ENCODE peak calls at places on chromosomes 16 and 17, in eight cellular contexts. One of them, this sample, is unnamed.

GRCh38 chr16:53501216-53501859 is 1.7 kb downstream of the AKTIP start:
- DNase-seq in GM23248: no peak
- DNase-seq in effector memory CD4-positive, alpha-beta T cell: no peak
- DNase-seq in fibroblast of the aortic adventitia: peak
- DNase-seq in stomach: no peak
- DNase-seq in BJ: no peak
- DNase-seq in skeletal muscle cell: no peak
- DNase-seq in neuronal stem cell: no peak
- DNase-seq in this sample: no peak

GRCh38 chr16:3652373-3653037 is 2.0 kb upstream of the DNASE1 start:
- DNase-seq in fibroblast of the aortic adventitia: no peak
- DNase-seq in skeletal muscle cell: no peak
- DNase-seq in neuronal stem cell: no peak
- DNase-seq in stomach: peak
- DNase-seq in effector memory CD4-positive, alpha-beta T cell: no peak
- DNase-seq in BJ: no peak
- DNase-seq in GM23248: no peak
- DNase-seq in this sample: no peak

GRCh38 chr16:15950167-15950854 is 895 bp downstream of the ABCC1 start:
- DNase-seq in BJ: no peak
- DNase-seq in fibroblast of the aortic adventitia: peak
- DNase-seq in skeletal muscle cell: no peak
- DNase-seq in stomach: peak
- DNase-seq in GM23248: peak
- DNase-seq in effector memory CD4-positive, alpha-beta T cell: peak
- DNase-seq in neuronal stem cell: no peak
- DNase-seq in this sample: no peak

GRCh38 chr17:56891751-56892150 is 22.1 kb downstream of the TRIM25 start:
- DNase-seq in stomach: peak
- DNase-seq in effector memory CD4-positive, alpha-beta T cell: peak
- DNase-seq in skeletal muscle cell: no peak
- DNase-seq in BJ: no peak
- DNase-seq in GM23248: peak
- DNase-seq in fibroblast of the aortic adventitia: no peak
- DNase-seq in neuronal stem cell: no peak
- DNase-seq in this sample: no peak

GRCh38 chr17:12422632-12423031 is 243.1 kb upstream of the MYOCD start:
- DNase-seq in neuronal stem cell: no peak
- DNase-seq in effector memory CD4-positive, alpha-beta T cell: no peak
- DNase-seq in fibroblast of the aortic adventitia: no peak
- DNase-seq in BJ: no peak
- DNase-seq in stomach: peak
- DNase-seq in skeletal muscle cell: no peak
- DNase-seq in GM23248: no peak
- DNase-seq in this sample: no peak

GRCh38 chr17:44279586-44280344 is 11.8 kb upstream of the SLC4A1 start:
- DNase-seq in BJ: peak
- DNase-seq in neuronal stem cell: no peak
- DNase-seq in fibroblast of the aortic adventitia: peak
- DNase-seq in GM23248: peak
- DNase-seq in skeletal muscle cell: peak
- DNase-seq in effector memory CD4-positive, alpha-beta T cell: no peak
- DNase-seq in stomach: peak
- DNase-seq in this sample: peak

GRCh38 chr17:28331891-28332420 is 3.3 kb downstream of the IFT20 start:
- DNase-seq in BJ: no peak
- DNase-seq in neuronal stem cell: no peak
- DNase-seq in fibroblast of the aortic adventitia: no peak
- DNase-seq in GM23248: no peak
- DNase-seq in effector memory CD4-positive, alpha-beta T cell: no peak
- DNase-seq in stomach: peak
- DNase-seq in skeletal muscle cell: no peak
- DNase-seq in this sample: no peak

GRCh38 chr17:28325221-28325620 is 6.2 kb downstream of the TMEM97 start:
- DNase-seq in skeletal muscle cell: no peak
- DNase-seq in effector memory CD4-positive, alpha-beta T cell: no peak
- DNase-seq in BJ: no peak
- DNase-seq in neuronal stem cell: no peak
- DNase-seq in stomach: no peak
- DNase-seq in GM23248: no peak
- DNase-seq in fibroblast of the aortic adventitia: no peak
- DNase-seq in this sample: no peak

GRCh38 chr17:63531022-63531965 is 8.1 kb downstream of the KCNH6 start:
- DNase-seq in BJ: no peak
- DNase-seq in fibroblast of the aortic adventitia: no peak
- DNase-seq in neuronal stem cell: no peak
- DNase-seq in skeletal muscle cell: no peak
- DNase-seq in GM23248: peak
- DNase-seq in stomach: no peak
- DNase-seq in effector memory CD4-positive, alpha-beta T cell: no peak
- DNase-seq in this sample: no peak

GRCh38 chr16:85019659-85020245 is 7.8 kb upstream of the KIAA0513 start:
- DNase-seq in GM23248: peak
- DNase-seq in skeletal muscle cell: no peak
- DNase-seq in effector memory CD4-positive, alpha-beta T cell: no peak
- DNase-seq in BJ: no peak
- DNase-seq in neuronal stem cell: no peak
- DNase-seq in stomach: peak
- DNase-seq in fibroblast of the aortic adventitia: peak
- DNase-seq in this sample: no peak

GRCh38 chr17:7133916-7134315 is 19.3 kb upstream of the ASGR2 start:
- DNase-seq in GM23248: no peak
- DNase-seq in fibroblast of the aortic adventitia: no peak
- DNase-seq in BJ: no peak
- DNase-seq in effector memory CD4-positive, alpha-beta T cell: no peak
- DNase-seq in stomach: no peak
- DNase-seq in skeletal muscle cell: no peak
- DNase-seq in neuronal stem cell: no peak
- DNase-seq in this sample: no peak

GRCh38 chr17:58380207-58381123 is 28.5 kb upstream of the SUPT4H1 start:
- DNase-seq in BJ: no peak
- DNase-seq in GM23248: no peak
- DNase-seq in fibroblast of the aortic adventitia: no peak
- DNase-seq in effector memory CD4-positive, alpha-beta T cell: no peak
- DNase-seq in neuronal stem cell: no peak
- DNase-seq in stomach: no peak
- DNase-seq in skeletal muscle cell: no peak
- DNase-seq in this sample: no peak

DNA sequence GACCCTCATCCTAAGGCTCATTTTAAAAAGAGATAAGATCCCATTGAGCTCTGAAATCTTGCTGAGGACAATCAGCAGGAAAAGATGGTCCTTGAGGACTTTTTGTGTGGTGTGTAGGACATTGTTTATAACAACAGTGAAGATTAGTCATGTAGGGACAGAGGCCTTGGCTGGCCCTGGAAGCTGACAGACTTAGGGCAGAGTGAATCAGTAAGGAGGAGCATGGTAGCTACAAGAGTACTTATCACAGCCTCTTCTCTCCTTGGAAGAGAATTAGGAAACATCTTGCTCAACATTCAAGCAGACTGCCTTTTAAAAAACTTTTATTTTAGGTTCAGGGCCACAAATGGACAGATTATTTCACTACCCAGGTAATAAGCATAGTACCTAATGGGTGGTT is 665.9 kb upstream of the SALL1 start:
- DNase-seq in skeletal muscle cell: no peak
- DNase-seq in fibroblast of the aortic adventitia: peak
- DNase-seq in GM23248: peak
- DNase-seq in neuronal stem cell: no peak
- DNase-seq in BJ: no peak
- DNase-seq in stomach: no peak
- DNase-seq in effector memory CD4-positive, alpha-beta T cell: no peak
- DNase-seq in this sample: no peak
- H3K4me3 ChIP-seq in skeletal muscle cell: no peak
- H3K4me3 ChIP-seq in fibroblast of the aortic adventitia: no peak
- H3K4me3 ChIP-seq in GM23248: no peak
- H3K4me3 ChIP-seq in neuronal stem cell: no peak
- H3K4me3 ChIP-seq in BJ: no peak
- H3K4me3 ChIP-seq in stomach: no peak
- H3K4me3 ChIP-seq in effector memory CD4-positive, alpha-beta T cell: no peak
- H3K4me3 ChIP-seq in this sample: no peak

DNA sequence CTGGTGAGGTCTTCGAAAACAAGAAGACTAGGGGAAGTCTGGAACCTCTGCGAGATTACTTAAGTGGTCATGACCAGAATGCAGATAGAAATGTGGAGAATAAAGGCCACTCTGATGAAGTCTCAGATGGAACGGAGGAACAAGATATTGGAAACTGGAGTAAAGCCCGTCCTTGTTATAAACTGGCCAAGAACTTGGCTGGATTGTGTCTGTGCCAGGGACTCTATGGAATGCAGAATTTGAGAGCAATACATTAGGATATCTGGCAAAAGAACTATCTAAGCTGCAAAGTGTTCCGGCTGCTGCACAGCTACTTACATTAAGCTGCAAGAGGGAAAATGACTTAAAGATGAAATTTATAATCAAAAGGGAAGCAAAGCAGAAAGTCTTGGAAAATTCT is 44.8 kb upstream of the RAI1 start:
- DNase-seq in neuronal stem cell: no peak
- DNase-seq in BJ: no peak
- DNase-seq in skeletal muscle cell: no peak
- DNase-seq in effector memory CD4-positive, alpha-beta T cell: no peak
- DNase-seq in fibroblast of the aortic adventitia: peak
- DNase-seq in stomach: no peak
- DNase-seq in GM23248: no peak
- DNase-seq in this sample: no peak
- H3K4me3 ChIP-seq in neuronal stem cell: no peak
- H3K4me3 ChIP-seq in BJ: no peak
- H3K4me3 ChIP-seq in skeletal muscle cell: no peak
- H3K4me3 ChIP-seq in effector memory CD4-positive, alpha-beta T cell: no peak
- H3K4me3 ChIP-seq in fibroblast of the aortic adventitia: no peak
- H3K4me3 ChIP-seq in stomach: no peak
- H3K4me3 ChIP-seq in GM23248: no peak
- H3K4me3 ChIP-seq in this sample: no peak

GRCh38 chr17:76240461-76241204 is at the start of gene RNF157:
- DNase-seq in stomach: peak
- DNase-seq in neuronal stem cell: peak
- DNase-seq in fibroblast of the aortic adventitia: peak
- DNase-seq in effector memory CD4-positive, alpha-beta T cell: peak
- DNase-seq in BJ: no peak
- DNase-seq in GM23248: peak
- DNase-seq in skeletal muscle cell: no peak
- DNase-seq in this sample: no peak

GRCh38 chr17:76238847-76239537 is 1.3 kb downstream of the RNF157 start:
- DNase-seq in fibroblast of the aortic adventitia: no peak
- DNase-seq in skeletal muscle cell: no peak
- DNase-seq in neuronal stem cell: no peak
- DNase-seq in stomach: no peak
- DNase-seq in effector memory CD4-positive, alpha-beta T cell: no peak
- DNase-seq in GM23248: no peak
- DNase-seq in BJ: no peak
- DNase-seq in this sample: no peak

GRCh38 chr17:76241776-76242175 is 1.5 kb upstream of the RNF157 start:
- DNase-seq in BJ: no peak
- DNase-seq in GM23248: no peak
- DNase-seq in fibroblast of the aortic adventitia: no peak
- DNase-seq in skeletal muscle cell: no peak
- DNase-seq in neuronal stem cell: no peak
- DNase-seq in effector memory CD4-positive, alpha-beta T cell: no peak
- DNase-seq in stomach: no peak
- DNase-seq in this sample: no peak

GRCh38 chr17:76239538-76240274 is 587 bp downstream of the RNF157 start:
- DNase-seq in skeletal muscle cell: no peak
- DNase-seq in GM23248: peak
- DNase-seq in neuronal stem cell: no peak
- DNase-seq in effector memory CD4-positive, alpha-beta T cell: no peak
- DNase-seq in stomach: no peak
- DNase-seq in BJ: no peak
- DNase-seq in fibroblast of the aortic adventitia: no peak
- DNase-seq in this sample: no peak

DNA sequence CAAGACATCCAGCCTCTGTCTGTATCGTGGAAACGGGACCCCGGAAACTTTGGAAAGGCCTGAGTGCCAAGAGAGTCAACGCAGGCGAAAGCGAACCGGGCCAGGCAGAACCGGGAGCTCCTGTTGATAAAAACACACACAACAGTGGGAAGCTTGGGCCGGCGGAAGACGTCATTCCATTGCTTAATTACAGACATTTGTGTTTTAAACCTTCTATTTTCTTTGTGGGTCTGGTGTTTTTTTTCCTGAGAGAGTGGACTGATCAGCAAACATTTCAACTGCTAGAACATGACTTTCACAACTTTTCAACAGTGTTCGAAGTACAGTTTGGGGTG is 879 bp upstream of the RNF157 start:
- DNase-seq in GM23248: peak
- DNase-seq in BJ: no peak
- DNase-seq in stomach: peak
- DNase-seq in skeletal muscle cell: no peak
- DNase-seq in effector memory CD4-positive, alpha-beta T cell: no peak
- DNase-seq in fibroblast of the aortic adventitia: no peak
- DNase-seq in neuronal stem cell: no peak
- DNase-seq in this sample: no peak
- H3K4me3 ChIP-seq in GM23248: peak
- H3K4me3 ChIP-seq in BJ: peak
- H3K4me3 ChIP-seq in stomach: peak
- H3K4me3 ChIP-seq in skeletal muscle cell: peak
- H3K4me3 ChIP-seq in effector memory CD4-positive, alpha-beta T cell: peak
- H3K4me3 ChIP-seq in fibroblast of the aortic adventitia: peak
- H3K4me3 ChIP-seq in neuronal stem cell: peak
- H3K4me3 ChIP-seq in this sample: peak

DNA sequence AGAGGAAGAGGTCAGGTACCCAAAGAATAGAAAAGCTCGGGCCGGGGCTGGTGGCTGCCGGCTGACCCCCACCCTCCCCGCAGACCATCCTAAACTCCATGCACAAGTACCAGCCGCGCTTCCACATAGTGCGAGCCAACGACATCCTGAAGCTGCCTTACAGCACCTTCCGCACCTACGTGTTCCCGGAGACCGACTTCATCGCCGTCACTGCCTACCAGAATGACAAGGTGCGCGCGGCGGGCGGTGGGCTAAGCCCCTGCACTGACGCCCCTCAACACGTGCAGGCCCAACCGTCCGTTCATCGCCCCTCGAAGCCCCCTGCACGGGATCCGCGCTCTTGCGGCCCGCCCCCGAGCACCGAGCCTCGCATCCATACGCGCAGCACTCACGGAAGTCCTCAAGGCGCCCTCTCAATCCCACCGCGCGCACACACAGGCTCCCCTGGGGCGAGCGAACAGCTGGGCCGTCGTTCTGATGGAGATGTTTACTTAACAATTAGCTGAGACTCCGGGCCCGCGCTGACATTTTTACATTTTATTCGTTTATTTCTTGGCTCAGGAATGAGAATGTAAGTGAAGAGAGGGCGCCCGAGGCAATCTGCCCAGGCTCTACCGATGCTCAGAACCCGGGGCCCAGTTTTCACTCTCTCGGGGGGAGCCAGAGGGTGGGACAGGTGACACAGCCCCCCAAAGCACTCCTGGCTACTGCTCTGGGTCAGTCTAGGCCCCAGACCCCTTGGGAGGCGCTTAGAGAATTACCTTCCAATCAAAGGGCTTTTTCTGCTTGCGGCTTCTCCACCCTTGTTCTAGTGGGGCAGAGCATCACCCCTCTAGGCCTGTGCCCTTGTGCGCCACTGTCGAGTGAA is 3.6 kb downstream of the TBX2 start:
- DNase-seq in BJ: no peak
- DNase-seq in fibroblast of the aortic adventitia: peak
- DNase-seq in skeletal muscle cell: no peak
- DNase-seq in stomach: no peak
- DNase-seq in GM23248: no peak
- DNase-seq in effector memory CD4-positive, alpha-beta T cell: no peak
- DNase-seq in neuronal stem cell: no peak
- DNase-seq in this sample: no peak
- H3K4me3 ChIP-seq in BJ: peak
- H3K4me3 ChIP-seq in fibroblast of the aortic adventitia: peak
- H3K4me3 ChIP-seq in skeletal muscle cell: peak
- H3K4me3 ChIP-seq in stomach: peak
- H3K4me3 ChIP-seq in GM23248: no peak
- H3K4me3 ChIP-seq in effector memory CD4-positive, alpha-beta T cell: peak
- H3K4me3 ChIP-seq in neuronal stem cell: peak
- H3K4me3 ChIP-seq in this sample: no peak

GRCh38 chr17:10106067-10106466 is 92.3 kb downstream of the GAS7 start:
- DNase-seq in GM23248: no peak
- DNase-seq in stomach: no peak
- DNase-seq in effector memory CD4-positive, alpha-beta T cell: no peak
- DNase-seq in skeletal muscle cell: no peak
- DNase-seq in fibroblast of the aortic adventitia: no peak
- DNase-seq in neuronal stem cell: no peak
- DNase-seq in BJ: no peak
- DNase-seq in this sample: no peak
- H3K4me3 ChIP-seq in GM23248: no peak
- H3K4me3 ChIP-seq in stomach: no peak
- H3K4me3 ChIP-seq in effector memory CD4-positive, alpha-beta T cell: no peak
- H3K4me3 ChIP-seq in skeletal muscle cell: no peak
- H3K4me3 ChIP-seq in fibroblast of the aortic adventitia: no peak
- H3K4me3 ChIP-seq in neuronal stem cell: no peak
- H3K4me3 ChIP-seq in BJ: no peak
- H3K4me3 ChIP-seq in this sample: no peak